ENCODE peak calls at places on chromosome 16, in ten cellular contexts. One of them, this sample, is unnamed. For H3K36me3, the result is how much of the 10 kb centered on the place peaks cover.

GRCh38 chr16:61382435-61382834 is 653.8 kb downstream of the CDH8 start:
- DNase-seq in BE2C: no peak
- DNase-seq in sigmoid colon: no peak
- DNase-seq in mucosa of descending colon: no peak
- DNase-seq in Peyer's patch: no peak
- DNase-seq in CD8-positive, alpha-beta T cell: no peak
- DNase-seq in breast epithelium: no peak
- DNase-seq in IMR-90: no peak
- DNase-seq in CD8-positive, alpha-beta memory T cell: no peak
- DNase-seq in tibial nerve: no peak
- DNase-seq in this sample: no peak

GRCh38 chr16:88907768-88908167 is 41.3 kb upstream of the PABPN1L start:
- DNase-seq in BE2C: no peak
- DNase-seq in sigmoid colon: no peak
- DNase-seq in mucosa of descending colon: no peak
- DNase-seq in Peyer's patch: no peak
- DNase-seq in CD8-positive, alpha-beta T cell: no peak
- DNase-seq in breast epithelium: no peak
- DNase-seq in IMR-90: peak
- DNase-seq in CD8-positive, alpha-beta memory T cell: no peak
- DNase-seq in tibial nerve: no peak
- DNase-seq in this sample: no peak

GRCh38 chr16:50235581-50235980 is 30.8 kb upstream of the ADCY7 start:
- DNase-seq in BE2C: no peak
- DNase-seq in sigmoid colon: no peak
- DNase-seq in mucosa of descending colon: no peak
- DNase-seq in Peyer's patch: no peak
- DNase-seq in CD8-positive, alpha-beta T cell: no peak
- DNase-seq in breast epithelium: no peak
- DNase-seq in IMR-90: no peak
- DNase-seq in CD8-positive, alpha-beta memory T cell: no peak
- DNase-seq in tibial nerve: no peak
- DNase-seq in this sample: no peak

GRCh38 chr16:67672739-67673662 is 6.4 kb downstream of the C16orf86 start:
- DNase-seq in BE2C: peak
- DNase-seq in sigmoid colon: peak
- DNase-seq in mucosa of descending colon: no peak
- DNase-seq in Peyer's patch: peak
- DNase-seq in CD8-positive, alpha-beta T cell: no peak
- DNase-seq in breast epithelium: peak
- DNase-seq in IMR-90: peak
- DNase-seq in CD8-positive, alpha-beta memory T cell: peak
- DNase-seq in tibial nerve: peak
- DNase-seq in this sample: peak

GRCh38 chr16:56632160-56632847 is at the start of gene MT1M:
- DNase-seq in BE2C: no peak
- DNase-seq in sigmoid colon: peak
- DNase-seq in mucosa of descending colon: peak
- DNase-seq in Peyer's patch: no peak
- DNase-seq in CD8-positive, alpha-beta T cell: no peak
- DNase-seq in breast epithelium: no peak
- DNase-seq in IMR-90: no peak
- DNase-seq in CD8-positive, alpha-beta memory T cell: no peak
- DNase-seq in tibial nerve: no peak
- DNase-seq in this sample: peak

GRCh38 chr16:28326881-28327610 is 34.7 kb downstream of the SBK1 start:
- DNase-seq in BE2C: peak
- DNase-seq in sigmoid colon: peak
- DNase-seq in mucosa of descending colon: no peak
- DNase-seq in Peyer's patch: peak
- DNase-seq in CD8-positive, alpha-beta T cell: peak
- DNase-seq in breast epithelium: no peak
- DNase-seq in IMR-90: peak
- DNase-seq in CD8-positive, alpha-beta memory T cell: peak
- DNase-seq in tibial nerve: peak
- DNase-seq in this sample: no peak

GRCh38 chr16:77995843-77996455 is 26.4 kb upstream of the CLEC3A start:
- DNase-seq in BE2C: no peak
- DNase-seq in sigmoid colon: no peak
- DNase-seq in mucosa of descending colon: no peak
- DNase-seq in Peyer's patch: no peak
- DNase-seq in CD8-positive, alpha-beta T cell: no peak
- DNase-seq in breast epithelium: no peak
- DNase-seq in IMR-90: no peak
- DNase-seq in CD8-positive, alpha-beta memory T cell: no peak
- DNase-seq in tibial nerve: no peak
- DNase-seq in this sample: no peak

GRCh38 chr16:79653337-79654000 is 52.9 kb upstream of the MAF start:
- DNase-seq in BE2C: no peak
- DNase-seq in sigmoid colon: no peak
- DNase-seq in mucosa of descending colon: peak
- DNase-seq in Peyer's patch: no peak
- DNase-seq in CD8-positive, alpha-beta T cell: no peak
- DNase-seq in breast epithelium: no peak
- DNase-seq in IMR-90: no peak
- DNase-seq in CD8-positive, alpha-beta memory T cell: no peak
- DNase-seq in tibial nerve: no peak
- DNase-seq in this sample: peak

GRCh38 chr16:55993088-55993487 is 117.9 kb upstream of the CES5A start:
- DNase-seq in BE2C: no peak
- DNase-seq in sigmoid colon: no peak
- DNase-seq in mucosa of descending colon: no peak
- DNase-seq in Peyer's patch: no peak
- DNase-seq in CD8-positive, alpha-beta T cell: no peak
- DNase-seq in breast epithelium: no peak
- DNase-seq in IMR-90: no peak
- DNase-seq in CD8-positive, alpha-beta memory T cell: no peak
- DNase-seq in tibial nerve: no peak
- DNase-seq in this sample: no peak

GRCh38 chr16:83532634-83533033 is 275.1 kb upstream of the HSBP1 start:
- DNase-seq in BE2C: no peak
- DNase-seq in sigmoid colon: no peak
- DNase-seq in mucosa of descending colon: no peak
- DNase-seq in Peyer's patch: no peak
- DNase-seq in CD8-positive, alpha-beta T cell: no peak
- DNase-seq in breast epithelium: no peak
- DNase-seq in IMR-90: no peak
- DNase-seq in CD8-positive, alpha-beta memory T cell: no peak
- DNase-seq in tibial nerve: no peak
- DNase-seq in this sample: no peak

GRCh38 chr16:79994413-79994812 is 393.9 kb upstream of the MAF start:
- DNase-seq in BE2C: no peak
- DNase-seq in sigmoid colon: no peak
- DNase-seq in mucosa of descending colon: no peak
- DNase-seq in Peyer's patch: no peak
- DNase-seq in CD8-positive, alpha-beta T cell: no peak
- DNase-seq in breast epithelium: no peak
- DNase-seq in IMR-90: no peak
- DNase-seq in CD8-positive, alpha-beta memory T cell: no peak
- DNase-seq in tibial nerve: no peak
- DNase-seq in this sample: no peak

GRCh38 chr16:24052466-24053324 is 203.4 kb upstream of the CACNG3 start:
- DNase-seq in BE2C: no peak
- DNase-seq in sigmoid colon: no peak
- DNase-seq in mucosa of descending colon: no peak
- DNase-seq in Peyer's patch: no peak
- DNase-seq in CD8-positive, alpha-beta T cell: no peak
- DNase-seq in breast epithelium: no peak
- DNase-seq in IMR-90: no peak
- DNase-seq in CD8-positive, alpha-beta memory T cell: no peak
- DNase-seq in tibial nerve: no peak
- DNase-seq in this sample: no peak

GRCh38 chr16:21038197-21038596 is 112.4 kb downstream of the DNAH3 start:
- DNase-seq in BE2C: no peak
- DNase-seq in sigmoid colon: no peak
- DNase-seq in mucosa of descending colon: no peak
- DNase-seq in Peyer's patch: no peak
- DNase-seq in CD8-positive, alpha-beta T cell: no peak
- DNase-seq in breast epithelium: no peak
- DNase-seq in IMR-90: no peak
- DNase-seq in CD8-positive, alpha-beta memory T cell: no peak
- DNase-seq in tibial nerve: no peak
- DNase-seq in this sample: no peak

GRCh38 chr16:371729-372521 is 1.6 kb upstream of the MRPL28 start:
- DNase-seq in BE2C: peak
- DNase-seq in sigmoid colon: peak
- DNase-seq in mucosa of descending colon: no peak
- DNase-seq in Peyer's patch: no peak
- DNase-seq in CD8-positive, alpha-beta T cell: no peak
- DNase-seq in breast epithelium: no peak
- DNase-seq in IMR-90: no peak
- DNase-seq in CD8-positive, alpha-beta memory T cell: no peak
- DNase-seq in tibial nerve: no peak
- DNase-seq in this sample: no peak

DNA sequence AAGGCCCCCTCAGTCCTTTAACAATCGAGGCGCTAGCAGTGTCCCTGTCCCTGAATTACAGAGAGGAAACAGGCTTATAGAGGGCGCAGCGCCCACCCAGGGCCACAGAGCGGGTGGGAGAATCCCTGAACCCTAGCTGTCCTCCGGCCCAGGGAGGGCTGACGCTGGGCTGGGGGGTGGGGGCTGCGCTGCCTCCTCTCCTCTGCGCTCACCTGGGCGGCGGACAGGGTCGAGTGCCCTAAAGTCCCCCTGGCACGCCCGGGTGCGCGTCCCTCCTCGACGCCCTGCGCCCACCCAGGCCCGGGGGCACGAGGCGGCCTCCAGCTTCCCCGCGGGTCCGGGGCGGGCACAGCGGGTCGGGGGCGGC is 200.4 kb upstream of the N4BP1 start:
- DNase-seq in BE2C: no peak
- DNase-seq in sigmoid colon: no peak
- DNase-seq in mucosa of descending colon: no peak
- DNase-seq in Peyer's patch: no peak
- DNase-seq in CD8-positive, alpha-beta T cell: no peak
- DNase-seq in breast epithelium: no peak
- DNase-seq in IMR-90: no peak
- DNase-seq in CD8-positive, alpha-beta memory T cell: no peak
- DNase-seq in tibial nerve: no peak
- DNase-seq in this sample: no peak
- H3K36me3 ChIP-seq in BE2C: under half
- H3K36me3 ChIP-seq in sigmoid colon: under half
- H3K36me3 ChIP-seq in mucosa of descending colon: under half
- H3K36me3 ChIP-seq in Peyer's patch: under half
- H3K36me3 ChIP-seq in CD8-positive, alpha-beta T cell: under half
- H3K36me3 ChIP-seq in breast epithelium: under half
- H3K36me3 ChIP-seq in IMR-90: under half
- H3K36me3 ChIP-seq in CD8-positive, alpha-beta memory T cell: under half
- H3K36me3 ChIP-seq in tibial nerve: under half
- H3K36me3 ChIP-seq in this sample: under half

GRCh38 chr16:10984509-10984908 is 40.1 kb downstream of the CLEC16A start:
- DNase-seq in BE2C: no peak
- DNase-seq in sigmoid colon: no peak
- DNase-seq in mucosa of descending colon: no peak
- DNase-seq in Peyer's patch: no peak
- DNase-seq in CD8-positive, alpha-beta T cell: no peak
- DNase-seq in breast epithelium: no peak
- DNase-seq in IMR-90: peak
- DNase-seq in CD8-positive, alpha-beta memory T cell: no peak
- DNase-seq in tibial nerve: no peak
- DNase-seq in this sample: no peak
- H3K36me3 ChIP-seq in BE2C: under half
- H3K36me3 ChIP-seq in sigmoid colon: under half
- H3K36me3 ChIP-seq in mucosa of descending colon: under half
- H3K36me3 ChIP-seq in Peyer's patch: under half
- H3K36me3 ChIP-seq in CD8-positive, alpha-beta T cell: under half
- H3K36me3 ChIP-seq in breast epithelium: under half
- H3K36me3 ChIP-seq in IMR-90: under half
- H3K36me3 ChIP-seq in CD8-positive, alpha-beta memory T cell: under half
- H3K36me3 ChIP-seq in tibial nerve: under half
- H3K36me3 ChIP-seq in this sample: under half

DNA sequence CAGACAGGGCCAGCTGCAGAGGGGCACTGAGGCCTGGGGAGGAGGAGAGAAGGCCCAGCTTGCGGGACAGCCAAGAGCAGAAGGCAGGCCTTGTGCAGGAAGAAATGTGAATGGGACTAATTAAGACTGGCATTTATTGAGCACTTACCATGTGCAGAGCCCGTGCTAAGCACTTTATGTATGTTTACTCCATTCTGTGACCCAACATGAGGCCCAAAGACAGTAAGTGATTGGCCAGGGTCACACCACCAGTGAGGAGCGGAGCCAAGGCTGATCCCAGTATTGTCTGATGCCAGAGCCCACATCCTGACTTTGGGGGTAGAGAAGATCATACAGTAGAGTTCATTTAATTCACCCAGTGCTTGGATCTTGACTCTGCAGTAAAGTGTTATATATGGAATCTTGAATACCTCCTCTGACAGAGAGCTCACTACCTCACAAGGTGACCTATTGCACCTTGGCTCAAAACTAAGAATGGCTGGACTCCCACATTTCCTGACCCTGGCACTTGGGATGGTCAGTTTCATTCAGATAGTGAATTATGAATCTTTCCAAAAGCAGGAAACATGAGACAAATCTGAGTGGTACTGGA is 13.6 kb downstream of the KATNB1 start:
- DNase-seq in BE2C: no peak
- DNase-seq in sigmoid colon: no peak
- DNase-seq in mucosa of descending colon: peak
- DNase-seq in Peyer's patch: no peak
- DNase-seq in CD8-positive, alpha-beta T cell: no peak
- DNase-seq in breast epithelium: no peak
- DNase-seq in IMR-90: no peak
- DNase-seq in CD8-positive, alpha-beta memory T cell: no peak
- DNase-seq in tibial nerve: no peak
- DNase-seq in this sample: no peak
- H3K36me3 ChIP-seq in BE2C: under half
- H3K36me3 ChIP-seq in sigmoid colon: under half
- H3K36me3 ChIP-seq in mucosa of descending colon: under half
- H3K36me3 ChIP-seq in Peyer's patch: under half
- H3K36me3 ChIP-seq in CD8-positive, alpha-beta T cell: under half
- H3K36me3 ChIP-seq in breast epithelium: under half
- H3K36me3 ChIP-seq in IMR-90: under half
- H3K36me3 ChIP-seq in CD8-positive, alpha-beta memory T cell: under half
- H3K36me3 ChIP-seq in tibial nerve: under half
- H3K36me3 ChIP-seq in this sample: under half

DNA sequence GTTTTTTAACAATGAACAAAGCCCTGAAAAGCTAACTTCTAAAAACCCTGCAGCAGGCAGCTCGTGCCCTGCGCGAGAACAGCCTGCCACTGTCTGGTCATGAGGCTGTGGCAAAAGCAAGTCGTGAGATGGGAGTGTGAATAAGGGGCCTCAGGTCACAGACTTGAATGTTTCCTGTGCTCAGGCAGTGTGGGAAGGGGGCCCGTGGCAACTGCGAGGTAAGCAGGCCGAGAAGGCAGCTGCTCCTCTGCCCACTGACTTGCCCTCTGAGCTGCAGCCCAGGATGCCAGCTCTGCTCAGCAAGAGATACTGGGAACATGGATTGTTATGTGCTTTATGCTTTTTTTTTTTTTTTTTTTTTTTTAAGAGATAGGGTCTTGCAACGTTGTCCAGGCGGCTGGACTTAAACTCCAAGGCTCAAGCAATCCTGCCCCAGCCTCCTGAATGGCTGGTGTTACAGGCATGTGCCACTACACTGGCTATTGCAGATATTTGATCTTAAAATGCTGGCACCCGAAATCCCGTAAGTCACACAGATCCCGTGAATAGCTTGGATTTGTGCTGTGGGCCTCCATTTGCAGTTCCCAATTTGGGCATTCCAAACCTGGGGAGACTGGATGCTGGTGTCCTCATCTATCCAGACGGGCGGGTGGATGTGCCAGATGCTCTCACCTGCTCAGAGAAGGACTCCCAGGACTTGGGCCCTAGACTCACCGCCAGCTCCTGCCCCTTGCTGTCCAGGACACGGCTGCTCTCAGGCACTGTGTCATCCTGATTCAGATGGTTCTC is 44.0 kb downstream of the UBN1 start:
- DNase-seq in BE2C: no peak
- DNase-seq in sigmoid colon: no peak
- DNase-seq in mucosa of descending colon: no peak
- DNase-seq in Peyer's patch: no peak
- DNase-seq in CD8-positive, alpha-beta T cell: no peak
- DNase-seq in breast epithelium: no peak
- DNase-seq in IMR-90: no peak
- DNase-seq in CD8-positive, alpha-beta memory T cell: no peak
- DNase-seq in tibial nerve: no peak
- DNase-seq in this sample: no peak
- H3K36me3 ChIP-seq in BE2C: under half
- H3K36me3 ChIP-seq in sigmoid colon: under half
- H3K36me3 ChIP-seq in mucosa of descending colon: under half
- H3K36me3 ChIP-seq in Peyer's patch: under half
- H3K36me3 ChIP-seq in CD8-positive, alpha-beta T cell: under half
- H3K36me3 ChIP-seq in breast epithelium: under half
- H3K36me3 ChIP-seq in IMR-90: under half
- H3K36me3 ChIP-seq in CD8-positive, alpha-beta memory T cell: under half
- H3K36me3 ChIP-seq in tibial nerve: under half
- H3K36me3 ChIP-seq in this sample: under half

This sample was measured in heart left ventricle.